ENCODE peak calls at places on chromosome 20, in nine cellular contexts. E is AG04450, S is dorsolateral prefrontal cortex, F is HCT116, N is BE2C, D is psoas muscle, K is colonic mucosa, I is lower lobe of right lung, X is GM23338. H is an unnamed sample.

GRCh38 chr20:19552144-19552895 is 205.7 kb upstream of the RIN2 start:
- DNase-seq in K (no peak), N (no peak), F (no peak), I (peak), D (no peak), E (no peak), S (no peak), X (peak), H (no peak)

GRCh38 chr20:17662333-17663039 is 19.6 kb downstream of the RRBP1 start:
- DNase-seq in I (no peak), S (no peak), X (no peak), D (no peak), N (no peak), K (no peak), F (no peak), E (no peak), H (no peak)

GRCh38 chr20:3160418-3160817 is 753 bp upstream of the FASTKD5 start:
- DNase-seq in E (no peak), K (no peak), I (no peak), X (no peak), D (no peak), F (no peak), S (no peak), N (no peak), H (no peak)

GRCh38 chr20:24868959-24869358 is 80.1 kb upstream of the CST7 start:
- DNase-seq in N (no peak), F (no peak), X (no peak), D (no peak), S (no peak), I (no peak), E (no peak), K (no peak), H (no peak)

GRCh38 chr20:19047040-19047950 is 165.1 kb upstream of the SLC24A3 start:
- DNase-seq in I (peak), S (no peak), N (no peak), K (peak), E (no peak), F (no peak), X (no peak), D (peak), H (no peak)

GRCh38 chr20:54194724-54195438 is 13.0 kb upstream of the PFDN4 start:
- DNase-seq in I (no peak), S (no peak), D (no peak), N (no peak), E (no peak), F (no peak), X (no peak), K (no peak), H (no peak)

GRCh38 chr20:47969426-47969825 is 184.1 kb upstream of the SULF2 start:
- DNase-seq in S (no peak), D (no peak), E (no peak), K (no peak), F (no peak), X (peak), I (no peak), N (no peak), H (no peak)

GRCh38 chr20:9458075-9458818 is 56.1 kb upstream of the LAMP5 start:
- DNase-seq in X (peak), I (no peak), S (no peak), N (peak), K (peak), D (no peak), F (peak), E (no peak), H (peak)

GRCh38 chr20:18157102-18157501 is 19.4 kb downstream of the KAT14 start:
- DNase-seq in D (no peak), S (no peak), K (no peak), X (no peak), E (no peak), F (no peak), N (no peak), I (no peak), H (no peak)

GRCh38 chr20:728022-728944 is 40.0 kb downstream of the SLC52A3 start:
- DNase-seq in S (no peak), F (no peak), N (peak), K (peak), I (peak), D (peak), X (peak), E (no peak), H (peak)

GRCh38 chr20:50371878-50372769 is 138.1 kb upstream of the PTPN1 start:
- DNase-seq in K (no peak), X (no peak), E (no peak), I (no peak), N (no peak), D (no peak), F (no peak), S (no peak), H (no peak)

GRCh38 chr20:54048489-54048888 is 21.9 kb downstream of the BCAS1 start:
- DNase-seq in E (no peak), N (no peak), I (no peak), K (no peak), F (no peak), X (no peak), D (no peak), S (no peak), H (no peak)

GRCh38 chr20:588932-589672 is 21.0 kb downstream of the TCF15 start:
- DNase-seq in N (no peak), X (peak), K (no peak), E (no peak), F (peak), S (no peak), D (no peak), I (no peak), H (no peak)

DNA sequence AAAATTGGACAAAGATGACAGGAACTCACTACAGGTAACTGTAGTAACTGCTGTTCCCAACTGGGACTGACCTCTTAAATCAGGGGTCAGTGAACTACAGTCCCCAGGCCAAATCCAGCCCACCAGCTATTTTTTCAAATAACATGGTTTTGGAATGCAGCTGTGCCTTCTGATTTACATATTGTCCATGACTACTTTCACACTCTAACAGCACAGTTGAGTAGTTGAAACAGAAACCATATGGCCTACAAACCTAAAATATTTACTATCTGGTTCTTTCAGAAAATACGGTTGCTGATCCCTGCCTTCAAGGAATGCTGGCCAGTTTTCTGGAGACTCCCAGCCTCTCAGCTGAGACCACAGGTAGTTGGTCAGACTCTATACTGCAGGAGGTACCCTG is 196.9 kb upstream of the PRND start:
- DNase-seq in E (no peak), D (no peak), I (no peak), K (no peak), F (no peak), N (no peak), S (no peak), X (no peak), H (no peak)
- H3K4me3 ChIP-seq in E (no peak), D (no peak), I (no peak), K (no peak), F (no peak), N (no peak), S (no peak), X (no peak), H (no peak)

GRCh38 chr20:57483287-57484050 is 41.5 kb downstream of the CTCFL start:
- DNase-seq in K (no peak), E (no peak), N (no peak), I (no peak), X (no peak), D (no peak), F (no peak), S (no peak), H (no peak)

GRCh38 chr20:57481281-57481711 is 43.6 kb downstream of the CTCFL start:
- DNase-seq in F (no peak), E (no peak), S (no peak), N (no peak), I (no peak), X (no peak), D (no peak), K (no peak), H (no peak)

GRCh38 chr20:57480444-57481152 is 44.3 kb downstream of the CTCFL start:
- DNase-seq in N (no peak), X (no peak), I (no peak), E (no peak), D (no peak), S (no peak), K (no peak), F (no peak), H (no peak)

GRCh38 chr20:57482796-57483195 is 42.1 kb downstream of the CTCFL start:
- DNase-seq in E (no peak), D (no peak), S (no peak), K (no peak), I (no peak), X (no peak), F (no peak), N (no peak), H (no peak)

DNA sequence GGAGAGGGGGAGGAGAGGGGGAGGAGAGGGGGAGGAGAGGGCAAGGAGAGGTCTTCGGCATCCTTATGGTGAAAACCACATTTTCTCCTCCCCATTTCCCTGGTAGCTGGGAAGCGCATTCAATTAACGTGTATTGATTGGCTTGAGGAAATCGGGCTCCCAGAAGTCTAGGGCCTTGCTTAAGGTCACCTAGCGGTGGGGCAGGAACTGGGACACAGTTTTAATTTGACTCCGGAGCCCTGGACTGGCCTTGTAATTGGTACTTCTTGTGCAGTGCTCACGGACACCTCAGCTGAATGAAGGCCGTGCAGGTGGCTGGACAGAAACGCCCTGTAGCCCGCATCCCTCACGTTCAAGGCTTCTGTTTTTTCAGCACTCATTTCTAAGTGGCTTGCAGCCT is 42.8 kb downstream of the CTCFL start:
- DNase-seq in E (no peak), X (no peak), N (no peak), I (no peak), S (no peak), K (no peak), D (no peak), F (no peak), H (no peak)
- H3K4me3 ChIP-seq in E (no peak), X (no peak), N (no peak), I (no peak), S (no peak), K (no peak), D (no peak), F (no peak), H (no peak)

DNA sequence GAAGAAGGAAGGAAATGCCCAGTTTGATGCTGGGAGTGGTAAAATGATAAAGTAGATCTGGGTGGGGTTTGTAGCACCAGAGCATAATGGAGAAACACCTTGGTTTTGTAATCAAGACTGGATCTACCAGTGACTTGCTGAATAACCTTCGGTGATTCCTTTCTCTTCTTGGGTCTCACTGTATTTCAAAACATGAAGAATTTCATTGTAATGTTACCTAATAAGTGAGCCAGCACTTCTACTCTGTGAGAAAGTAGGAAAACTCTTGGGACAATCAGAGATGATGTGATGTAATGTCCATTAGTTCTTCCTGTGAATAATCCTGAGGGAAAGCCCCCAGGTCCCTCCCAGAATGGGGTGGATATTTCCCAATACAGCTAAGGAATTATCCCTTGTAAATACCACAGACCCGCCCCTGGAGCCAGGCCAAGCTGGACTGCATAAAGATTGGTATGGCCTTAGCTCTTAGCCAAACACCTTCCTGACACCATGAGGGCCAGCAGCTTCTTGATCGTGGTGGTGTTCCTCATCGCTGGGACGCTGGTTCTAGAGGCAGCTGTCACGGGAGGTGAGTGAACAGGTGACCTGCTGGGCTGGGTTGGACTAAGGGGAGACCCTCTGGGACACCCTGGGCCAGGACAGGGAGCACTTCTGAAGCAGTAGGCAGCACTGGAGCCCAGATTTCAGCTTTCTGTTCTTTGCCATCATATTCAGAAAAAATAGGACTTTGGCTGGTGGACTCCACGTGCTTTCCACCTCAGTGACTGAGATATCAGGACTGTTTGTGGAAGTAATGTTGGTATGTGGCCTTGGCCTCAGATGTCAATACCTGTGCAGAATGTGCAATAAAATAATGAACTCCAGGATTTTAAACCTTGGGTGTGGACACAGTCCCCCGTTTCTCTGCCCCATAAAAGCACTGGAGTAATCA is at the start of gene PI3:
- DNase-seq in I (peak), S (no peak), E (no peak), D (no peak), X (no peak), F (no peak), N (no peak), K (peak), H (no peak)
- H3K4me3 ChIP-seq in I (no peak), S (no peak), E (no peak), D (no peak), X (no peak), F (no peak), N (no peak), K (no peak), H (no peak)

DNA sequence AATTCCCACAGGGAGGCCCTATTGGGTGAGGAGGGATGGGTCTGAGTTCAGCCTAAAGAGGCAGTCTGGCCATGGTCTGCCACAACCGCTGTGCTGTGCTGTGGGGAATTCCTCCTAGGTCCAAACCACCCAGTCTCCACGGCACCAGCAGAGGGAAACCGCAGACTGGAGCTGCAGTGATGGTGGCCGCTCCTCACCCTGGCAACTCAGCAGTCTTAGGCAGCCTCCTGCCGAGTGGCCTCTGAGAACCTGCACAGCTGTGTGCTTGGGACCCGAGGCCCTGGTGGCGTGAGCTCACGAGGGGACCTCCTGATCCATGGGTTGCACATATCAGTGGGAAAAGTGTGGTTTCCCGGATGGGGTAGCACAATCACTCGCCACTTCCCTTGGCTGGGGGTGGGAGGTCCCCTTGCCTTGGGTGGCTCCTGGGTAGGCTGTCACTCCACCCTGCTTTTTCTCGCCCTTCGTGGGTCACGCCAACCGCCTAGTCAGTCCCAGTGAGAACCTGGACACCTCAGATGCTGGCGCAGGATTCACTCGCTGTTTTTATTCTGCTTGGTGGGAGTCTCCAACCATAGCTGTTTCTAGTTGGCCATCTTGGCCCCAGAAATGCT is 242.2 kb downstream of the CDH26 start:
- DNase-seq in F (no peak), E (no peak), D (no peak), X (no peak), I (no peak), S (no peak), N (no peak), K (no peak), H (no peak)
- H3K4me3 ChIP-seq in F (no peak), E (no peak), D (no peak), X (no peak), I (no peak), S (no peak), N (no peak), K (no peak), H (no peak)

DNA sequence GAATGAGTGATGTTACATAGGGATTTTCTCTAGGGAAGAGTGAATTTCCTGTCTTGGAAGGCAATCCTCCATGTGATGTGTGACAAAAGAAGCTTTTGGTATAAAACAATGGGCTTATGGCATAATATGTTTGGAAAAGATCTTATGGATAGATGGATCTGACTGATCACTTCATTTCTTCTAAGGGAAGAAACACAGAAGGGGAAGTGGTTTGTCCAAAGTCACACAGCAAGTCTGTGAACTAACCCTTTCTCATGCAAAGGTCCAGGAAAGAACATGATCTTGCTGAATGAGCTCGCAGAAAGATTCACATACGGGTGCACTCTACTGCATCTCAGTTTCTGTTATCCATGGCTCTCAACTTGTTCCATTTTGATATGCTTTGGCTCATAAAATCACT is 575.9 kb upstream of the JAG1 start:
- DNase-seq in I (no peak), D (no peak), E (no peak), F (no peak), S (no peak), X (no peak), N (no peak), K (no peak), H (no peak)
- H3K4me3 ChIP-seq in I (no peak), D (no peak), E (no peak), F (no peak), S (no peak), X (no peak), N (no peak), K (no peak), H (no peak)

DNA sequence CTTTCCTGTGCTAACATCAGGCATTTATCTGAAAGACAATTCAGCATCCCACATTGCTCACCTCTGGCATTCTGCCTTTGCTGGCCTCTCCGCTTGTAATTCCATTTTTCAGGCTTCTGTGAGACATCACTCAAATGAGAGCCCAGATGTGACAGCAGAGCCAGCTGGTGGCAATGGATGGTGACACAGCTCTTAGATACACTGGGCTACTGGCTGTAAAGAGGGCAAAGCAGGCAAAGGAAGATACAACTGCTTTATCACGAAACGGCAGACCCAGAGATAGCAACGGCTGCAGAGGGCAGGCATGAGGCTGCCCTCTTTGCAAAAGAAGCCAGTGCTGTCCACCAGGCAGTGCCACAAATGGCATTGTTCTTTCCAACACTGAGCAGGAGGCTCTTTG is 329.8 kb downstream of the KIF16B start:
- DNase-seq in S (no peak), F (no peak), I (no peak), N (peak), E (no peak), K (no peak), D (no peak), X (no peak), H (no peak)
- H3K4me3 ChIP-seq in S (no peak), F (no peak), I (no peak), N (peak), E (no peak), K (no peak), D (no peak), X (no peak), H (no peak)

GRCh38 chr20:42003380-42003779 is 385.2 kb upstream of the CHD6 start:
- DNase-seq in S (no peak), X (no peak), I (no peak), K (no peak), F (no peak), E (no peak), D (no peak), N (no peak), H (no peak)
- H3K4me3 ChIP-seq in S (no peak), X (no peak), I (no peak), K (no peak), F (no peak), E (no peak), D (no peak), N (no peak), H (no peak)

DNA sequence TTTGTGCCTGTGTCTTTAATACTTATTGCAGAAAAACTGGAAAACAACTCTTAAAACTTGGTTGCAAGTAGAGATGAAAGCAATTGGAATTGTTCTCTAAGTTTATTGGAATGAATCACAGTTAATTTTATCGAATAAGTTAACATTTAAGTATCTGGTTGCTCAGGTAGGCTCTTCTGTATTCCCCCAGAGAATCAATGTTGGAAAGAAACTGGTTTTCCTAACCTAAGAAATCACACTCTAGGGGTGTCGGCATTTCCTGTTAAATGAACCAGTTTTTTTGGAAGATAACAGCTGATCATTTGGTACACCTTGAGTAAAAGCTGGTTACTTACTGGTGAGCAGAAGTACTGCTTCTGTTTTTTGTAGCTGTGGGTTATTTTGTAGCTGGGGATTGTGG is 5.2 kb downstream of the TFAP2C start:
- DNase-seq in F (no peak), S (no peak), K (no peak), I (no peak), X (no peak), D (no peak), E (no peak), N (no peak), H (no peak)
- H3K4me3 ChIP-seq in F (no peak), S (no peak), K (no peak), I (no peak), X (no peak), D (no peak), E (no peak), N (no peak), H (no peak)

H was measured in HAP-1.